ENCODE peak calls at places on chromosomes 16 and 17, in eight cellular contexts. I is neural progenitor cell, Y is foreskin fibroblast, C is heart left ventricle, E is upper lobe of left lung, Q is thoracic aorta, P is stomach, A is A549. G is an unnamed sample.

GRCh38 chr17:68456529-68457167 is 648 bp downstream of the WIPI1 start:
- DNase-seq in I (peak; percentile 88), Y (peak; percentile 96), C (peak; percentile 89), E (peak; percentile 81), Q (peak; percentile 32), P (peak; percentile 70), A (peak; percentile 62), G (peak; percentile 74)

GRCh38 chr16:54286330-54287017 is at the start of gene IRX3:
- DNase-seq in I (peak; percentile 96), Y (peak; percentile 94), C (peak; percentile 94), E (peak; percentile 94), Q (no peak), P (peak; percentile 88), A (peak; percentile 88), G (peak; percentile 86)

GRCh38 chr16:69620564-69620963 is 54.8 kb downstream of the NFAT5 start:
- DNase-seq in I (no peak), Y (no peak), C (no peak), E (no peak), Q (no peak), P (no peak), A (no peak), G (no peak)

GRCh38 chr17:3754458-3755334 is 31.0 kb downstream of the HASPIN start:
- DNase-seq in I (peak; percentile 95), Y (no peak), C (no peak), E (peak; percentile 97), Q (no peak), P (peak; percentile 99), A (no peak), G (peak; percentile 95)

GRCh38 chr17:50153650-50154575 is 3.4 kb upstream of the PPP1R9B start:
- DNase-seq in I (no peak), Y (no peak), C (peak; percentile 71), E (peak; percentile 91), Q (no peak), P (peak; percentile 61), A (no peak), G (no peak)

GRCh38 chr17:6024576-6024975 is 45.6 kb upstream of the WSCD1 start:
- DNase-seq in I (no peak), Y (no peak), C (no peak), E (no peak), Q (no peak), P (no peak), A (no peak), G (no peak)

GRCh38 chr16:23187341-23187740 is 4.8 kb downstream of the SCNN1G start:
- DNase-seq in I (no peak), Y (no peak), C (no peak), E (no peak), Q (no peak), P (no peak), A (no peak), G (no peak)

GRCh38 chr16:2524339-2524938 is 4.3 kb downstream of the AMDHD2 start:
- DNase-seq in I (no peak), Y (no peak), C (no peak), E (peak; percentile 24), Q (no peak), P (no peak), A (no peak), G (no peak)

GRCh38 chr17:50203086-50203485 is 1.7 kb upstream of the COL1A1 start:
- DNase-seq in I (no peak), Y (peak; percentile 82), C (no peak), E (peak; percentile 69), Q (no peak), P (no peak), A (no peak), G (no peak)

GRCh38 chr17:11319894-11320293 is 78.9 kb downstream of the SHISA6 start:
- DNase-seq in I (no peak), Y (no peak), C (no peak), E (no peak), Q (no peak), P (no peak), A (no peak), G (no peak)

GRCh38 chr17:47726796-47727703 is 6.0 kb upstream of the TBX21 start:
- DNase-seq in I (no peak), Y (no peak), C (peak; percentile 21), E (no peak), Q (no peak), P (no peak), A (no peak), G (no peak)

GRCh38 chr17:6286239-6286638 is 148.7 kb downstream of the AIPL1 start:
- DNase-seq in I (no peak), Y (no peak), C (no peak), E (no peak), Q (no peak), P (no peak), A (no peak), G (no peak)

GRCh38 chr17:42675348-42675983 is 1.3 kb downstream of the PLEKHH3 start:
- DNase-seq in I (no peak), Y (no peak), C (peak; percentile 68), E (peak; percentile 88), Q (no peak), P (peak; percentile 77), A (no peak), G (no peak)

GRCh38 chr16:17346774-17347569 is 123.8 kb downstream of the XYLT1 start:
- DNase-seq in I (no peak), Y (no peak), C (no peak), E (no peak), Q (no peak), P (no peak), A (no peak), G (no peak)

GRCh38 chr16:81614654-81615359 is 164.3 kb upstream of the PLCG2 start:
- DNase-seq in I (no peak), Y (no peak), C (no peak), E (no peak), Q (no peak), P (no peak), A (no peak), G (no peak)

GRCh38 chr16:12017583-12017982 is 41.0 kb downstream of the SNX29 start:
- DNase-seq in I (no peak), Y (peak; percentile 62), C (no peak), E (no peak), Q (no peak), P (no peak), A (no peak), G (no peak)

GRCh38 chr17:27396941-27397340 is 59.3 kb upstream of the KSR1 start:
- DNase-seq in I (no peak), Y (peak; percentile 34), C (no peak), E (no peak), Q (no peak), P (no peak), A (no peak), G (peak; percentile 30)

GRCh38 chr16:66486773-66487579 is 59.9 kb downstream of the BEAN1 start:
- DNase-seq in I (no peak), Y (peak; percentile 80), C (no peak), E (peak; percentile 51), Q (no peak), P (peak; percentile 24), A (no peak), G (no peak)

GRCh38 chr16:30761427-30761927 is 385 bp downstream of the CFAP119 start:
- DNase-seq in I (peak; percentile 70), Y (no peak), C (peak; percentile 55), E (peak; percentile 92), Q (no peak), P (no peak), A (no peak), G (no peak)

GRCh38 chr17:4498461-4499397 is at the start of gene SPNS2:
- DNase-seq in I (peak; percentile 90), Y (peak; percentile 72), C (peak; percentile 70), E (peak; percentile 95), Q (no peak), P (peak; percentile 83), A (peak; percentile 93), G (no peak)

DNA sequence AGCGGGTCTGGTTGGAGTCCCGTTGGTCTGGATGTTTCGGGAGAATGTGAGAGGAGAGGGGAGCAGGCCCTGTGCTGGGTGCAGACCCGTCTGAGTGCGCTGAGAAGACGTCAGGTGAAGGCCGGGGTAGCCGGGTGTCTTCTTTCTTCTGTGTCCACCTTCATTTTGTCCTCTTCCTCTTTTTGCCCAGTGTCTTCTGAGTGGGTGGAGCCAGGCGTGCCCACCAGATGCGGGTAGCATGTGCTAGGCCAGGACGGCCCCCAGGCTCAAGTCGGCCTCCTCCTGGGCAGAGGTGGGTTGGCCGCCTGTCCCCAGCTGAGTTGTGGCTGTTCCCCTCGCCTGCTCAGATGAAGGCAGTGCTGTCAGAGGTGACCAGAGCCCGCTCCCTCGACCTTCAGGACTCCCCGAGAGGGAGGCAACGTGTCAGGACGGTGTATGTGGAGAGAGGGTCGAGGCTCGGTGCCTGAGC is 3.5 kb downstream of the METRNL start:
- DNase-seq in I (no peak), Y (no peak), C (no peak), E (peak; percentile 67), Q (no peak), P (no peak), A (no peak), G (no peak)
- TF ChIP-seq CTCF in I (no peak), Y (no peak), C (no peak), E (no peak), Q (no peak), P (no peak), A (no peak), G (no peak)

DNA sequence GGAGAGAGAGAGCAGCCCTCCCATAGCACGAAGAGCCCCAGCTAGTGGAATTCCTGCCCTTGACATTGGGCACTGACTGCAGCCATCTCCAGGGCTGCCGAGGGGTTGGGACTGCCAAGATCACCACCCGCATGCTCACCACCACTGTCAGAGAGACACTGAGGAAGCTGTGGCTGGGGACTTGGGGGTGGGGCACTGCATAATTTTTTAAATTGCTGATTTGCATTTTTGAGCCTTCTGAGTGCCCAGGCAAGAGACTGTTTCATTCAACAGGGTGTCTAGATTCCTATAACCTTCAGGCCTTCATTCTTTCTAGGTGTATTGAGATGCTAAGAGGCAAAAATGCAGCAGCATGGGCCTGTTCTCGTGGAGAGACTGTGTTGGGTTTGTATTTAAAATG is 9.0 kb upstream of the EPX start:
- DNase-seq in I (no peak), Y (no peak), C (no peak), E (no peak), Q (no peak), P (no peak), A (no peak), G (no peak)
- TF ChIP-seq CTCF in I (no peak), Y (no peak), C (no peak), E (no peak), Q (no peak), P (no peak), A (no peak), G (no peak)

GRCh38 chr16:89651584-89651983 is 5.9 kb downstream of the CHMP1A start:
- DNase-seq in I (no peak), Y (no peak), C (no peak), E (no peak), Q (no peak), P (no peak), A (no peak), G (no peak)
- TF ChIP-seq CTCF in I (no peak), Y (no peak), C (no peak), E (no peak), Q (no peak), P (no peak), A (no peak), G (no peak)

DNA sequence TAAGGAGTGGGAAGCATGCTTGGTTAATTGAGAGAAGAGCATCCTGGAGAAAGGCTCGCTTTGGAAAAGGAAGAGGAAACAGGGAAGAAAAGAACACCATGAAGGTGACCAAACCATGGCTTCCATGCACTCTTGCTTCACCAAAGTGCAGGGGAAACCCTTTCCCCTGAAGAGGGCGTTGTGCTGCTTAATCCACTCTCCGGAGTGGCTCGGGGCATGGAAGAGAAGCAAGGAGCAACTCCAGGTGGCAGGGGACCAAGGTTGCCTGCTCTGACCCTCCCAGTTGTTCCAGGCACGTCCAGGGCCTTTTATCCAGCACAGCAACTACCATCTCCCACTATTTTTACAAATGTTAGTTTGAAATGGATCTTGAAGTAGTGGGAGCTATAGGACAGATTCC is 108.1 kb downstream of the STX8 start:
- DNase-seq in I (peak; percentile 48), Y (no peak), C (no peak), E (no peak), Q (no peak), P (no peak), A (no peak), G (no peak)
- TF ChIP-seq CTCF in I (peak; percentile 54), Y (no peak), C (no peak), E (no peak), Q (no peak), P (no peak), A (no peak), G (peak; percentile 24)